ENCODE peak calls at places on chromosomes 16 and 17, in six cellular contexts. O, X, E, K, A and Q are unnamed samples.
A peak's percentile ranks its signal among the peaks of the same experiment; 100 is the strongest.

GRCh38 chr16:80981103-80981502 is 25.6 kb downstream of the CMC2 start:
- DNase-seq in O (no peak), X (no peak), E (no peak), K (no peak), A (no peak), Q (no peak)

GRCh38 chr17:77846531-77847085 is 111.9 kb upstream of the TNRC6C start:
- DNase-seq in O (no peak), X (peak; percentile 12), E (no peak), K (no peak), A (no peak), Q (no peak)

GRCh38 chr17:49390548-49391324 is 23.9 kb downstream of the PHB1 start:
- DNase-seq in O (no peak), X (no peak), E (no peak), K (peak; percentile 41), A (peak; percentile 33), Q (no peak)

GRCh38 chr16:64397945-64398508 is 723.8 kb downstream of the CDH11 start:
- DNase-seq in O (no peak), X (no peak), E (no peak), K (no peak), A (no peak), Q (no peak)

GRCh38 chr17:65415991-65416390 is 145.5 kb downstream of the AXIN2 start:
- DNase-seq in O (no peak), X (no peak), E (no peak), K (no peak), A (no peak), Q (no peak)

GRCh38 chr17:40350410-40351184 is 13.9 kb downstream of the GJD3 start:
- DNase-seq in O (no peak), X (no peak), E (no peak), K (no peak), A (no peak), Q (no peak)

GRCh38 chr17:49079840-49080663 is 52.5 kb upstream of the B4GALNT2 start:
- DNase-seq in O (no peak), X (no peak), E (no peak), K (no peak), A (no peak), Q (no peak)

GRCh38 chr17:3657588-3657869 is 10.8 kb downstream of the TAX1BP3 start:
- DNase-seq in O (no peak), X (no peak), E (no peak), K (no peak), A (no peak), Q (no peak)

GRCh38 chr17:20189322-20189721 is 180.2 kb downstream of the SPECC1 start:
- DNase-seq in O (no peak), X (no peak), E (no peak), K (no peak), A (no peak), Q (no peak)

GRCh38 chr16:57372372-57373116 is at the start of gene CX3CL1:
- DNase-seq in O (no peak), X (peak; percentile 60), E (no peak), K (peak; percentile 53), A (no peak), Q (peak; percentile 77)

GRCh38 chr17:79925242-79925957 is 86.2 kb upstream of the CBX4 start:
- DNase-seq in O (no peak), X (peak; percentile 60), E (no peak), K (peak; percentile 79), A (no peak), Q (peak; percentile 89)

GRCh38 chr16:48029768-48030167 is 126.0 kb downstream of the ABCC12 start:
- DNase-seq in O (no peak), X (no peak), E (no peak), K (no peak), A (no peak), Q (no peak)

GRCh38 chr17:31052187-31052889 is 42.4 kb upstream of the NF1 start:
- DNase-seq in O (no peak), X (peak; percentile 29), E (no peak), K (peak; percentile 38), A (no peak), Q (peak; percentile 49)

GRCh38 chr16:19108409-19109287 is 5.1 kb upstream of the ITPRIPL2 start:
- DNase-seq in O (no peak), X (no peak), E (no peak), K (no peak), A (no peak), Q (no peak)

GRCh38 chr17:80771612-80772005 is 220.0 kb upstream of the CHMP6 start:
- DNase-seq in O (no peak), X (no peak), E (no peak), K (no peak), A (no peak), Q (no peak)

GRCh38 chr16:4586297-4586696 is 28.4 kb downstream of the UBALD1 start:
- DNase-seq in O (no peak), X (no peak), E (no peak), K (no peak), A (no peak), Q (no peak)

GRCh38 chr16:49524578-49525315 is 151.1 kb downstream of the C16orf78 start:
- DNase-seq in O (no peak), X (no peak), E (no peak), K (no peak), A (no peak), Q (no peak)

GRCh38 chr17:7855643-7856080 is 796 bp downstream of the TMEM88 start:
- DNase-seq in O (no peak), X (no peak), E (peak; percentile 11), K (no peak), A (no peak), Q (no peak)

GRCh38 chr17:15404116-15404730 is 62.8 kb upstream of the TEKT3 start:
- DNase-seq in O (no peak), X (no peak), E (no peak), K (no peak), A (no peak), Q (no peak)

GRCh38 chr17:55454906-55455474 is 33.4 kb upstream of the MMD start:
- DNase-seq in O (no peak), X (no peak), E (peak; percentile 24), K (no peak), A (no peak), Q (no peak)

GRCh38 chr16:85376292-85377095 is 236.6 kb upstream of the GSE1 start:
- DNase-seq in O (no peak), X (peak; percentile 69), E (no peak), K (no peak), A (no peak), Q (no peak)

GRCh38 chr16:75203106-75203505 is 3.9 kb downstream of the CTRB2 start:
- DNase-seq in O (no peak), X (peak; percentile 5), E (no peak), K (no peak), A (no peak), Q (no peak)

GRCh38 chr17:68573338-68573737 is 27.8 kb downstream of the FAM20A start:
- DNase-seq in O (no peak), X (no peak), E (no peak), K (no peak), A (no peak), Q (no peak)

GRCh38 chr17:63425478-63425877 is 20.6 kb downstream of the CYB561 start:
- DNase-seq in O (no peak), X (peak; percentile 63), E (peak; percentile 86), K (peak; percentile 74), A (peak; percentile 73), Q (peak; percentile 81)

GRCh38 chr17:67526700-67527099 is 149.6 kb downstream of the PITPNC1 start:
- DNase-seq in O (no peak), X (no peak), E (no peak), K (no peak), A (no peak), Q (no peak)

GRCh38 chr17:39678340-39679116 is 9.3 kb downstream of the PGAP3 start:
- DNase-seq in O (no peak), X (no peak), E (no peak), K (no peak), A (no peak), Q (peak; percentile 81)

GRCh38 chr17:7079581-7080444 is at the start of gene CLEC10A:
- DNase-seq in O (no peak), X (no peak), E (no peak), K (no peak), A (no peak), Q (no peak)

GRCh38 chr16:27305342-27305741 is 8.4 kb upstream of the IL4R start:
- DNase-seq in O (no peak), X (no peak), E (no peak), K (no peak), A (no peak), Q (no peak)

GRCh38 chr17:48104440-48104839 is 3.1 kb upstream of the SNX11 start:
- DNase-seq in O (no peak), X (no peak), E (no peak), K (no peak), A (no peak), Q (no peak)

GRCh38 chr17:45346255-45347015 is 29.6 kb upstream of the MAP3K14 start:
- DNase-seq in O (no peak), X (no peak), E (peak; percentile 4), K (peak; percentile 53), A (no peak), Q (no peak)

GRCh38 chr16:9077001-9077809 is 14.2 kb upstream of the HAPSTR1 start:
- DNase-seq in O (no peak), X (no peak), E (no peak), K (no peak), A (peak; percentile 57), Q (no peak)

GRCh38 chr17:83194761-83195329 is 115.4 kb downstream of the METRNL start:
- DNase-seq in O (no peak), X (no peak), E (no peak), K (no peak), A (peak; percentile 2), Q (no peak)

GRCh38 chr17:27438631-27439030 is 17.6 kb upstream of the KSR1 start:
- DNase-seq in O (no peak), X (no peak), E (no peak), K (no peak), A (no peak), Q (no peak)

GRCh38 chr17:81811705-81812570 is 8.0 kb downstream of the GCGR start:
- DNase-seq in O (no peak), X (no peak), E (no peak), K (no peak), A (no peak), Q (no peak)